ENCODE peak calls at places on chromosomes 16 and 17, in seven cellular contexts. M, K, B, U, H, N and L are unnamed samples.

GRCh38 chr16:69109486-69110270 is 4.2 kb downstream of the HAS3 start:
- DNase-seq in N (no peak), U (no peak), K (no peak), B (no peak), H (no peak), M (no peak), L (no peak)

GRCh38 chr17:57506253-57506911 is 238.7 kb downstream of the CCDC182 start:
- DNase-seq in H (no peak), M (no peak), N (no peak), K (no peak), B (no peak), U (no peak), L (no peak)

GRCh38 chr17:2853111-2853721 is 57.0 kb downstream of the RAP1GAP2 start:
- DNase-seq in K (peak), U (peak), H (peak), M (peak), B (peak), N (peak), L (peak)

GRCh38 chr16:52785653-52786052 is 238.7 kb upstream of the TOX3 start:
- DNase-seq in K (no peak), U (no peak), M (no peak), B (no peak), N (no peak), H (no peak), L (no peak)

GRCh38 chr16:12147681-12148479 is 171.3 kb downstream of the SNX29 start:
- DNase-seq in K (no peak), M (no peak), B (no peak), N (peak), U (no peak), H (no peak), L (no peak)

GRCh38 chr17:76725580-76726230 is 701 bp downstream of the JMJD6 start:
- DNase-seq in M (peak), K (peak), H (peak), N (peak), U (peak), B (peak), L (peak)

GRCh38 chr16:28930652-28931051 is 1.1 kb upstream of the CD19 start:
- DNase-seq in M (no peak), U (no peak), H (no peak), B (no peak), N (no peak), K (no peak), L (no peak)

GRCh38 chr16:51576498-51576897 is 425.4 kb upstream of the SALL1 start:
- DNase-seq in B (no peak), N (no peak), M (no peak), K (no peak), H (no peak), U (no peak), L (no peak)

GRCh38 chr17:39939588-39940419 is 12.3 kb downstream of the LRRC3C start:
- DNase-seq in K (no peak), B (peak), H (peak), N (peak), M (no peak), U (peak), L (peak)

GRCh38 chr16:88337021-88337420 is 45.7 kb upstream of the ZNF469 start:
- DNase-seq in H (no peak), B (no peak), N (no peak), K (no peak), U (no peak), M (no peak), L (no peak)

GRCh38 chr17:1050996-1051925 is 54.3 kb downstream of the TIMM22 start:
- DNase-seq in M (no peak), H (no peak), K (no peak), B (no peak), N (no peak), U (no peak), L (no peak)

GRCh38 chr16:31455601-31456314 is 3.5 kb upstream of the ARMC5 start:
- DNase-seq in B (no peak), H (no peak), N (peak), M (no peak), K (no peak), U (no peak), L (no peak)

GRCh38 chr16:70437017-70437581 is 1.8 kb downstream of the ST3GAL2 start:
- DNase-seq in K (no peak), N (no peak), H (no peak), M (no peak), B (no peak), U (peak), L (peak)

GRCh38 chr16:513950-514349 is 13.6 kb upstream of the CAPN15 start:
- DNase-seq in B (no peak), N (no peak), M (no peak), U (no peak), H (no peak), K (no peak), L (no peak)

GRCh38 chr16:68402748-68403040 is 45.6 kb downstream of the SMPD3 start:
- DNase-seq in K (no peak), M (no peak), U (no peak), B (no peak), H (no peak), N (no peak), L (no peak)

GRCh38 chr16:28596115-28596630 is 677 bp downstream of the SULT1A2 start:
- DNase-seq in N (no peak), U (no peak), K (peak), H (no peak), M (no peak), B (no peak), L (no peak)

GRCh38 chr17:61323696-61324539 is 75.7 kb upstream of the TBX2 start:
- DNase-seq in H (no peak), N (no peak), M (no peak), U (no peak), B (no peak), K (no peak), L (no peak)

GRCh38 chr17:12523244-12523643 is 142.4 kb upstream of the MYOCD start:
- DNase-seq in H (no peak), K (no peak), N (no peak), M (no peak), B (no peak), U (no peak), L (no peak)

GRCh38 chr16:88306411-88306810 is 76.3 kb upstream of the ZNF469 start:
- DNase-seq in H (no peak), U (no peak), B (no peak), M (no peak), N (no peak), K (no peak), L (peak)

GRCh38 chr16:23510154-23510914 is at the start of gene GGA2:
- DNase-seq in H (peak), N (peak), M (peak), U (peak), B (peak), K (peak), L (peak)